ENCODE peak calls at places on chromosomes 7 and 10, in ten cellular contexts. One of them, this sample, is unnamed.

GRCh38 chr10:101894742-101895141 is 51.1 kb upstream of the KCNIP2 start:
- DNase-seq in psoas muscle: no peak
- DNase-seq in heart right ventricle: no peak
- DNase-seq in fibroblast of the aortic adventitia: no peak
- DNase-seq in ELF-1: no peak
- DNase-seq in HuH-7.5: no peak
- DNase-seq in type B pancreatic cell: no peak
- DNase-seq in stimulated activated naive B cell treated with anti-CD40 and anti-IgM and Interleukin-4, amounts not matched to agents 10 μg/mL and 1 μg/mL and 100 μg/mL, for 72 hours: no peak
- DNase-seq in stimulated activated CD4-positive, alpha-beta T cell treated with anti-CD3 and anti-CD28 coated beads, Interleukin-12 subunit alpha, Interleukin-12 subunit beta, amount 100 ng/mL, for 4 hours: no peak
- DNase-seq in mucosa of descending colon: no peak
- DNase-seq in this sample: no peak

GRCh38 chr10:118373786-118374185 is 31.7 kb upstream of the FAM204A start:
- DNase-seq in psoas muscle: no peak
- DNase-seq in heart right ventricle: no peak
- DNase-seq in fibroblast of the aortic adventitia: peak
- DNase-seq in ELF-1: no peak
- DNase-seq in HuH-7.5: no peak
- DNase-seq in type B pancreatic cell: no peak
- DNase-seq in stimulated activated naive B cell treated with anti-CD40 and anti-IgM and Interleukin-4, amounts not matched to agents 10 μg/mL and 1 μg/mL and 100 μg/mL, for 72 hours: no peak
- DNase-seq in stimulated activated CD4-positive, alpha-beta T cell treated with anti-CD3 and anti-CD28 coated beads, Interleukin-12 subunit alpha, Interleukin-12 subunit beta, amount 100 ng/mL, for 4 hours: no peak
- DNase-seq in mucosa of descending colon: no peak
- DNase-seq in this sample: peak

GRCh38 chr7:100655908-100656674 is at the start of gene ACTL6B:
- DNase-seq in psoas muscle: peak
- DNase-seq in heart right ventricle: peak
- DNase-seq in fibroblast of the aortic adventitia: no peak
- DNase-seq in ELF-1: peak
- DNase-seq in HuH-7.5: peak
- DNase-seq in type B pancreatic cell: peak
- DNase-seq in stimulated activated naive B cell treated with anti-CD40 and anti-IgM and Interleukin-4, amounts not matched to agents 10 μg/mL and 1 μg/mL and 100 μg/mL, for 72 hours: no peak
- DNase-seq in stimulated activated CD4-positive, alpha-beta T cell treated with anti-CD3 and anti-CD28 coated beads, Interleukin-12 subunit alpha, Interleukin-12 subunit beta, amount 100 ng/mL, for 4 hours: peak
- DNase-seq in mucosa of descending colon: peak
- DNase-seq in this sample: no peak

GRCh38 chr7:106613861-106614560 is 46.9 kb downstream of the CCDC71L start:
- DNase-seq in psoas muscle: no peak
- DNase-seq in heart right ventricle: no peak
- DNase-seq in fibroblast of the aortic adventitia: peak
- DNase-seq in ELF-1: no peak
- DNase-seq in HuH-7.5: no peak
- DNase-seq in type B pancreatic cell: no peak
- DNase-seq in stimulated activated naive B cell treated with anti-CD40 and anti-IgM and Interleukin-4, amounts not matched to agents 10 μg/mL and 1 μg/mL and 100 μg/mL, for 72 hours: no peak
- DNase-seq in stimulated activated CD4-positive, alpha-beta T cell treated with anti-CD3 and anti-CD28 coated beads, Interleukin-12 subunit alpha, Interleukin-12 subunit beta, amount 100 ng/mL, for 4 hours: no peak
- DNase-seq in mucosa of descending colon: no peak
- DNase-seq in this sample: no peak

GRCh38 chr10:118409295-118409694 is 67.2 kb upstream of the FAM204A start:
- DNase-seq in psoas muscle: no peak
- DNase-seq in heart right ventricle: no peak
- DNase-seq in fibroblast of the aortic adventitia: no peak
- DNase-seq in ELF-1: no peak
- DNase-seq in HuH-7.5: no peak
- DNase-seq in type B pancreatic cell: no peak
- DNase-seq in stimulated activated naive B cell treated with anti-CD40 and anti-IgM and Interleukin-4, amounts not matched to agents 10 μg/mL and 1 μg/mL and 100 μg/mL, for 72 hours: no peak
- DNase-seq in stimulated activated CD4-positive, alpha-beta T cell treated with anti-CD3 and anti-CD28 coated beads, Interleukin-12 subunit alpha, Interleukin-12 subunit beta, amount 100 ng/mL, for 4 hours: no peak
- DNase-seq in mucosa of descending colon: no peak
- DNase-seq in this sample: no peak

GRCh38 chr10:88314362-88314761 is 268.8 kb downstream of the RNLS start:
- DNase-seq in psoas muscle: no peak
- DNase-seq in heart right ventricle: no peak
- DNase-seq in fibroblast of the aortic adventitia: no peak
- DNase-seq in ELF-1: no peak
- DNase-seq in HuH-7.5: no peak
- DNase-seq in type B pancreatic cell: no peak
- DNase-seq in stimulated activated naive B cell treated with anti-CD40 and anti-IgM and Interleukin-4, amounts not matched to agents 10 μg/mL and 1 μg/mL and 100 μg/mL, for 72 hours: no peak
- DNase-seq in stimulated activated CD4-positive, alpha-beta T cell treated with anti-CD3 and anti-CD28 coated beads, Interleukin-12 subunit alpha, Interleukin-12 subunit beta, amount 100 ng/mL, for 4 hours: no peak
- DNase-seq in mucosa of descending colon: no peak
- DNase-seq in this sample: no peak

GRCh38 chr7:151322893-151323292 is 18.7 kb upstream of the NUB1 start:
- DNase-seq in psoas muscle: no peak
- DNase-seq in heart right ventricle: no peak
- DNase-seq in fibroblast of the aortic adventitia: no peak
- DNase-seq in ELF-1: no peak
- DNase-seq in HuH-7.5: no peak
- DNase-seq in type B pancreatic cell: no peak
- DNase-seq in stimulated activated naive B cell treated with anti-CD40 and anti-IgM and Interleukin-4, amounts not matched to agents 10 μg/mL and 1 μg/mL and 100 μg/mL, for 72 hours: no peak
- DNase-seq in stimulated activated CD4-positive, alpha-beta T cell treated with anti-CD3 and anti-CD28 coated beads, Interleukin-12 subunit alpha, Interleukin-12 subunit beta, amount 100 ng/mL, for 4 hours: no peak
- DNase-seq in mucosa of descending colon: no peak
- DNase-seq in this sample: no peak

GRCh38 chr7:18538554-18539250 is 43.2 kb downstream of the HDAC9 start:
- DNase-seq in psoas muscle: no peak
- DNase-seq in heart right ventricle: no peak
- DNase-seq in fibroblast of the aortic adventitia: no peak
- DNase-seq in ELF-1: no peak
- DNase-seq in HuH-7.5: no peak
- DNase-seq in type B pancreatic cell: no peak
- DNase-seq in stimulated activated naive B cell treated with anti-CD40 and anti-IgM and Interleukin-4, amounts not matched to agents 10 μg/mL and 1 μg/mL and 100 μg/mL, for 72 hours: no peak
- DNase-seq in stimulated activated CD4-positive, alpha-beta T cell treated with anti-CD3 and anti-CD28 coated beads, Interleukin-12 subunit alpha, Interleukin-12 subunit beta, amount 100 ng/mL, for 4 hours: no peak
- DNase-seq in mucosa of descending colon: no peak
- DNase-seq in this sample: no peak

GRCh38 chr7:139232377-139232717 is 1.3 kb downstream of the UBN2 start:
- DNase-seq in psoas muscle: no peak
- DNase-seq in heart right ventricle: no peak
- DNase-seq in fibroblast of the aortic adventitia: no peak
- DNase-seq in ELF-1: no peak
- DNase-seq in HuH-7.5: peak
- DNase-seq in type B pancreatic cell: no peak
- DNase-seq in stimulated activated naive B cell treated with anti-CD40 and anti-IgM and Interleukin-4, amounts not matched to agents 10 μg/mL and 1 μg/mL and 100 μg/mL, for 72 hours: no peak
- DNase-seq in stimulated activated CD4-positive, alpha-beta T cell treated with anti-CD3 and anti-CD28 coated beads, Interleukin-12 subunit alpha, Interleukin-12 subunit beta, amount 100 ng/mL, for 4 hours: no peak
- DNase-seq in mucosa of descending colon: no peak
- DNase-seq in this sample: no peak

GRCh38 chr7:90958669-90959068 is 305.6 kb upstream of the FZD1 start:
- DNase-seq in psoas muscle: no peak
- DNase-seq in heart right ventricle: no peak
- DNase-seq in fibroblast of the aortic adventitia: peak
- DNase-seq in ELF-1: no peak
- DNase-seq in HuH-7.5: no peak
- DNase-seq in type B pancreatic cell: no peak
- DNase-seq in stimulated activated naive B cell treated with anti-CD40 and anti-IgM and Interleukin-4, amounts not matched to agents 10 μg/mL and 1 μg/mL and 100 μg/mL, for 72 hours: no peak
- DNase-seq in stimulated activated CD4-positive, alpha-beta T cell treated with anti-CD3 and anti-CD28 coated beads, Interleukin-12 subunit alpha, Interleukin-12 subunit beta, amount 100 ng/mL, for 4 hours: no peak
- DNase-seq in mucosa of descending colon: no peak
- DNase-seq in this sample: no peak

GRCh38 chr7:10913457-10913856 is 60.2 kb upstream of the PHF14 start:
- DNase-seq in psoas muscle: no peak
- DNase-seq in heart right ventricle: no peak
- DNase-seq in fibroblast of the aortic adventitia: no peak
- DNase-seq in ELF-1: no peak
- DNase-seq in HuH-7.5: no peak
- DNase-seq in type B pancreatic cell: no peak
- DNase-seq in stimulated activated naive B cell treated with anti-CD40 and anti-IgM and Interleukin-4, amounts not matched to agents 10 μg/mL and 1 μg/mL and 100 μg/mL, for 72 hours: no peak
- DNase-seq in stimulated activated CD4-positive, alpha-beta T cell treated with anti-CD3 and anti-CD28 coated beads, Interleukin-12 subunit alpha, Interleukin-12 subunit beta, amount 100 ng/mL, for 4 hours: no peak
- DNase-seq in mucosa of descending colon: no peak
- DNase-seq in this sample: no peak

GRCh38 chr7:133796778-133797177 is 330.4 kb upstream of the LRGUK start:
- DNase-seq in psoas muscle: no peak
- DNase-seq in heart right ventricle: no peak
- DNase-seq in fibroblast of the aortic adventitia: no peak
- DNase-seq in ELF-1: no peak
- DNase-seq in HuH-7.5: no peak
- DNase-seq in type B pancreatic cell: no peak
- DNase-seq in stimulated activated naive B cell treated with anti-CD40 and anti-IgM and Interleukin-4, amounts not matched to agents 10 μg/mL and 1 μg/mL and 100 μg/mL, for 72 hours: no peak
- DNase-seq in stimulated activated CD4-positive, alpha-beta T cell treated with anti-CD3 and anti-CD28 coated beads, Interleukin-12 subunit alpha, Interleukin-12 subunit beta, amount 100 ng/mL, for 4 hours: no peak
- DNase-seq in mucosa of descending colon: no peak
- DNase-seq in this sample: no peak

GRCh38 chr10:75040576-75040975 is 70.9 kb upstream of the SAMD8 start:
- DNase-seq in psoas muscle: no peak
- DNase-seq in heart right ventricle: no peak
- DNase-seq in fibroblast of the aortic adventitia: no peak
- DNase-seq in ELF-1: no peak
- DNase-seq in HuH-7.5: no peak
- DNase-seq in type B pancreatic cell: no peak
- DNase-seq in stimulated activated naive B cell treated with anti-CD40 and anti-IgM and Interleukin-4, amounts not matched to agents 10 μg/mL and 1 μg/mL and 100 μg/mL, for 72 hours: no peak
- DNase-seq in stimulated activated CD4-positive, alpha-beta T cell treated with anti-CD3 and anti-CD28 coated beads, Interleukin-12 subunit alpha, Interleukin-12 subunit beta, amount 100 ng/mL, for 4 hours: no peak
- DNase-seq in mucosa of descending colon: no peak
- DNase-seq in this sample: no peak

GRCh38 chr10:102185272-102185671 is 33.1 kb downstream of the NOLC1 start:
- DNase-seq in psoas muscle: no peak
- DNase-seq in heart right ventricle: no peak
- DNase-seq in fibroblast of the aortic adventitia: no peak
- DNase-seq in ELF-1: no peak
- DNase-seq in HuH-7.5: no peak
- DNase-seq in type B pancreatic cell: no peak
- DNase-seq in stimulated activated naive B cell treated with anti-CD40 and anti-IgM and Interleukin-4, amounts not matched to agents 10 μg/mL and 1 μg/mL and 100 μg/mL, for 72 hours: no peak
- DNase-seq in stimulated activated CD4-positive, alpha-beta T cell treated with anti-CD3 and anti-CD28 coated beads, Interleukin-12 subunit alpha, Interleukin-12 subunit beta, amount 100 ng/mL, for 4 hours: no peak
- DNase-seq in mucosa of descending colon: no peak
- DNase-seq in this sample: no peak

GRCh38 chr7:155669717-155670505 is 25.4 kb downstream of the RBM33 start:
- DNase-seq in psoas muscle: no peak
- DNase-seq in heart right ventricle: no peak
- DNase-seq in fibroblast of the aortic adventitia: peak
- DNase-seq in ELF-1: peak
- DNase-seq in HuH-7.5: no peak
- DNase-seq in type B pancreatic cell: no peak
- DNase-seq in stimulated activated naive B cell treated with anti-CD40 and anti-IgM and Interleukin-4, amounts not matched to agents 10 μg/mL and 1 μg/mL and 100 μg/mL, for 72 hours: no peak
- DNase-seq in stimulated activated CD4-positive, alpha-beta T cell treated with anti-CD3 and anti-CD28 coated beads, Interleukin-12 subunit alpha, Interleukin-12 subunit beta, amount 100 ng/mL, for 4 hours: no peak
- DNase-seq in mucosa of descending colon: no peak
- DNase-seq in this sample: no peak

GRCh38 chr7:73894851-73895441 is 34.0 kb downstream of the TMEM270 start:
- DNase-seq in psoas muscle: peak
- DNase-seq in heart right ventricle: peak
- DNase-seq in fibroblast of the aortic adventitia: peak
- DNase-seq in ELF-1: peak
- DNase-seq in HuH-7.5: no peak
- DNase-seq in type B pancreatic cell: no peak
- DNase-seq in stimulated activated naive B cell treated with anti-CD40 and anti-IgM and Interleukin-4, amounts not matched to agents 10 μg/mL and 1 μg/mL and 100 μg/mL, for 72 hours: no peak
- DNase-seq in stimulated activated CD4-positive, alpha-beta T cell treated with anti-CD3 and anti-CD28 coated beads, Interleukin-12 subunit alpha, Interleukin-12 subunit beta, amount 100 ng/mL, for 4 hours: no peak
- DNase-seq in mucosa of descending colon: peak
- DNase-seq in this sample: peak

GRCh38 chr10:87685832-87686589 is 26.3 kb downstream of the PAPSS2 start:
- DNase-seq in psoas muscle: no peak
- DNase-seq in heart right ventricle: no peak
- DNase-seq in fibroblast of the aortic adventitia: no peak
- DNase-seq in ELF-1: no peak
- DNase-seq in HuH-7.5: no peak
- DNase-seq in type B pancreatic cell: no peak
- DNase-seq in stimulated activated naive B cell treated with anti-CD40 and anti-IgM and Interleukin-4, amounts not matched to agents 10 μg/mL and 1 μg/mL and 100 μg/mL, for 72 hours: no peak
- DNase-seq in stimulated activated CD4-positive, alpha-beta T cell treated with anti-CD3 and anti-CD28 coated beads, Interleukin-12 subunit alpha, Interleukin-12 subunit beta, amount 100 ng/mL, for 4 hours: no peak
- DNase-seq in mucosa of descending colon: no peak
- DNase-seq in this sample: no peak

GRCh38 chr10:123529146-123529760 is 136.9 kb upstream of the GPR26 start:
- DNase-seq in psoas muscle: no peak
- DNase-seq in heart right ventricle: no peak
- DNase-seq in fibroblast of the aortic adventitia: no peak
- DNase-seq in ELF-1: no peak
- DNase-seq in HuH-7.5: no peak
- DNase-seq in type B pancreatic cell: peak
- DNase-seq in stimulated activated naive B cell treated with anti-CD40 and anti-IgM and Interleukin-4, amounts not matched to agents 10 μg/mL and 1 μg/mL and 100 μg/mL, for 72 hours: no peak
- DNase-seq in stimulated activated CD4-positive, alpha-beta T cell treated with anti-CD3 and anti-CD28 coated beads, Interleukin-12 subunit alpha, Interleukin-12 subunit beta, amount 100 ng/mL, for 4 hours: no peak
- DNase-seq in mucosa of descending colon: no peak
- DNase-seq in this sample: no peak

GRCh38 chr10:89332092-89332633 is 4.4 kb downstream of the IFIT3 start:
- DNase-seq in psoas muscle: no peak
- DNase-seq in heart right ventricle: no peak
- DNase-seq in fibroblast of the aortic adventitia: peak
- DNase-seq in ELF-1: no peak
- DNase-seq in HuH-7.5: peak
- DNase-seq in type B pancreatic cell: no peak
- DNase-seq in stimulated activated naive B cell treated with anti-CD40 and anti-IgM and Interleukin-4, amounts not matched to agents 10 μg/mL and 1 μg/mL and 100 μg/mL, for 72 hours: no peak
- DNase-seq in stimulated activated CD4-positive, alpha-beta T cell treated with anti-CD3 and anti-CD28 coated beads, Interleukin-12 subunit alpha, Interleukin-12 subunit beta, amount 100 ng/mL, for 4 hours: no peak
- DNase-seq in mucosa of descending colon: no peak
- DNase-seq in this sample: peak

This sample was measured in H4.